ENCODE peak calls at places on chromosomes 4 and X, in five cellular contexts. T, Q, H, L and P are unnamed samples.

GRCh38 chrX:51802917-51803688 is 59.9 kb downstream of the GSPT2 start:
- DNase-seq in T (peak; percentile 77), Q (peak; percentile 9), H (peak; percentile 67), L (peak; percentile 57), P (peak; percentile 30)

GRCh38 chr4:187071896-187072295 is 348.2 kb upstream of the FAT1 start:
- DNase-seq in T (no peak), Q (no peak), H (no peak), L (no peak), P (no peak)

GRCh38 chrX:123993326-123993725 is 31.8 kb downstream of the STAG2 start:
- DNase-seq in T (peak; percentile 57), Q (no peak), H (no peak), L (no peak), P (no peak)

GRCh38 chrX:24023972-24024664 is 2.9 kb downstream of the KLHL15 start:
- DNase-seq in T (peak; percentile 22), Q (no peak), H (no peak), L (peak; percentile 28), P (no peak)

GRCh38 chr4:48127231-48127881 is 6.7 kb downstream of the TXK start:
- DNase-seq in T (peak; percentile 6), Q (no peak), H (no peak), L (peak; percentile 29), P (no peak)

GRCh38 chrX:130994671-130995070 is 63.5 kb upstream of the ARHGAP36 start:
- DNase-seq in T (peak; percentile 10), Q (peak; percentile 16), H (peak; percentile 39), L (peak; percentile 58), P (no peak)

GRCh38 chrX:42530027-42530426 is 247.9 kb downstream of the PPP1R2C start:
- DNase-seq in T (peak; percentile 62), Q (no peak), H (no peak), L (no peak), P (no peak)

GRCh38 chr4:90943311-90943710 is 816.1 kb downstream of the CCSER1 start:
- DNase-seq in T (no peak), Q (no peak), H (no peak), L (no peak), P (no peak)

GRCh38 chr4:13483142-13484044 is 747 bp downstream of the RAB28 start:
- DNase-seq in T (peak; percentile 79), Q (peak; percentile 4), H (peak; percentile 48), L (peak; percentile 85), P (peak; percentile 47)

GRCh38 chr4:110508827-110509446 is 33.0 kb downstream of the ENPEP start:
- DNase-seq in T (peak; percentile 69), Q (no peak), H (no peak), L (peak; percentile 56), P (no peak)

GRCh38 chr4:61785766-61786165 is 585.6 kb downstream of the ADGRL3 start:
- DNase-seq in T (no peak), Q (no peak), H (no peak), L (no peak), P (no peak)

GRCh38 chr4:13852411-13852810 is 224.9 kb upstream of the BOD1L1 start:
- DNase-seq in T (no peak), Q (no peak), H (no peak), L (no peak), P (no peak)

GRCh38 chrX:124747295-124747694 is 400.9 kb downstream of the SH2D1A start:
- DNase-seq in T (no peak), Q (no peak), H (no peak), L (no peak), P (no peak)

GRCh38 chr4:82499705-82500104 is 62.1 kb downstream of the TMEM150C start:
- DNase-seq in T (no peak), Q (no peak), H (no peak), L (no peak), P (no peak)

GRCh38 chrX:105263171-105263570 is 42.7 kb upstream of the TEX13A start:
- DNase-seq in T (no peak), Q (no peak), H (no peak), L (no peak), P (no peak)

GRCh38 chrX:125742811-125743210 is 423.1 kb downstream of the TEX13C start:
- DNase-seq in T (no peak), Q (no peak), H (no peak), L (no peak), P (no peak)

GRCh38 chrX:154351183-154352011 is 23.0 kb downstream of the FLNA start:
- DNase-seq in T (peak; percentile 0), Q (no peak), H (no peak), L (no peak), P (peak; percentile 24)

GRCh38 chrX:115234220-115234557 is 293 bp upstream of the LRCH2 start:
- DNase-seq in T (no peak), Q (no peak), H (no peak), L (no peak), P (no peak)

GRCh38 chr4:137678796-137679195 is 146.5 kb upstream of the PCDH18 start:
- DNase-seq in T (no peak), Q (no peak), H (no peak), L (no peak), P (no peak)

GRCh38 chrX:48997455-48997854 is 4.6 kb downstream of the GRIPAP1 start:
- DNase-seq in T (no peak), Q (no peak), H (no peak), L (no peak), P (no peak)

GRCh38 chr4:101555341-101555880 is 208.1 kb upstream of the PPP3CA start:
- DNase-seq in T (no peak), Q (no peak), H (no peak), L (no peak), P (no peak)

GRCh38 chr4:141473026-141473540 is 163.3 kb upstream of the IL15 start:
- DNase-seq in T (no peak), Q (no peak), H (no peak), L (no peak), P (no peak)

GRCh38 chrX:16445166-16445752 is 204.7 kb upstream of the S100G start:
- DNase-seq in T (peak; percentile 31), Q (peak; percentile 15), H (peak; percentile 51), L (peak; percentile 70), P (no peak)

GRCh38 chr4:155787113-155787710 is 28.4 kb downstream of the GUCY1B1 start:
- DNase-seq in T (peak; percentile 78), Q (peak; percentile 10), H (peak; percentile 36), L (peak; percentile 63), P (no peak)

GRCh38 chr4:77031544-77031943 is 44.2 kb downstream of the CCNI start:
- DNase-seq in T (no peak), Q (no peak), H (no peak), L (no peak), P (no peak)

GRCh38 chr4:101968364-101968763 is 177.8 kb downstream of the BANK1 start:
- DNase-seq in T (no peak), Q (no peak), H (no peak), L (no peak), P (no peak)

GRCh38 chr4:961651-962230 is 11.6 kb downstream of the DGKQ start:
- DNase-seq in T (no peak), Q (no peak), H (no peak), L (no peak), P (no peak)

GRCh38 chrX:149151805-149152757 is 353.0 kb downstream of the IDS start:
- DNase-seq in T (peak; percentile 86), Q (no peak), H (no peak), L (no peak), P (no peak)

GRCh38 chr4:37188100-37188499 is 56.4 kb upstream of the NWD2 start:
- DNase-seq in T (no peak), Q (no peak), H (no peak), L (peak; percentile 28), P (no peak)

GRCh38 chrX:23503835-23504539 is 163.3 kb upstream of the PRDX4 start:
- DNase-seq in T (peak; percentile 80), Q (peak; percentile 51), H (peak; percentile 95), L (no peak), P (no peak)

GRCh38 chrX:120486786-120487185 is 17.7 kb upstream of the LAMP2 start:
- DNase-seq in T (no peak), Q (no peak), H (no peak), L (no peak), P (no peak)

GRCh38 chr4:182238355-182238931 is 4.8 kb upstream of the TENM3 start:
- DNase-seq in T (no peak), Q (peak; percentile 18), H (no peak), L (peak; percentile 59), P (no peak)

GRCh38 chr4:79241846-79242245 is 84.0 kb downstream of the NAA11 start:
- DNase-seq in T (peak; percentile 49), Q (no peak), H (no peak), L (peak; percentile 53), P (no peak)

DNA sequence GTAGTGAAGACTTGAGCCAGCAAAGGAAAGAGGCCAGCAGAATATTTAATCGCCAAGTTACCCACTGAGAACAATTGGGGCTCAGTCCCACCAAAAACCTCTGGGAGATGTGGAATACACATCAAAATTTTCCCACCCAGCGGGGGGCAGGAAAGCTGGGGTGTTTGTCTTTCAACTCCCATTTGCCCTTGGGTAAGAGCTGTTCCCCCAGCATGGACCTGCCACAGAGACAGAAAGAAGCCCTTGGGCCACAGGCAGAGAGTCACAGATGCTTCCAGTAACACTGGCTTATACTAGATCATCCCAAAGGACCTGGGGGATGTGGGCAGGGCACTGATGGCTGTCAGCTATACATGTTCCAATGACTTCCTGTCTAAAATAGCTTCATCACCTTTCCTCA is 18.9 kb upstream of the FBXW7 start:
- DNase-seq in T (no peak), Q (no peak), H (no peak), L (no peak), P (no peak)
- H3K4me1 ChIP-seq in T (no peaks in the 10 kb centered on the region), Q (no peaks in the 10 kb centered on the region), H (no peaks in the 10 kb centered on the region), L (no peaks in the 10 kb centered on the region), P (no peaks in the 10 kb centered on the region)

DNA sequence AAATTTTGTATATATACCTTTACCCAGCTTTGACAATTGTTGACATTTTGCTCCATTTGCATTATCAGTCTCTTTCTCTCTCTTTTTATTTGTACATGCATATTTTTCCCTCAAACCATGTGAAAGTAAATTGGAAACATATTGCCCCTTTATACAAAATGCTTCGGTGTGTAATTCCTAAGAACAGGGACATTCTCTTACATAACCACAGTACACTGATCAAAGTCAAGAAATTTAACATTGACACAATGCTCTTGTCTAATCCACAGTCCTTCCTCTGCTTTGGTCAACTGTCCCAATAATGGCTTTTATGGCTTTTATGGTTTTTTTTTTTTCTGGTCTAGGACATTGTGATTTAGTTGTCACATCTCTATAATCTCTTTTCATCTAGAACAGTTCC is 9.5 kb upstream of the SMS start:
- DNase-seq in T (no peak), Q (no peak), H (no peak), L (no peak), P (no peak)
- TF ChIP-seq CTCF in T (no peak), Q (no peak), H (no peak), L (no peak), P (no peak)

GRCh38 chrX:43693602-43694406 is 37.7 kb downstream of the MAOA start:
- DNase-seq in T (no peak), Q (no peak), H (peak; percentile 69), L (no peak), P (no peak)
- H3K4me1 ChIP-seq in T (no peaks in the 10 kb centered on the region), Q (peaks cover 13% of the 10 kb centered on the region), H (peaks cover 62% of the 10 kb centered on the region), L (peaks cover 10% of the 10 kb centered on the region), P (no peaks in the 10 kb centered on the region)

DNA sequence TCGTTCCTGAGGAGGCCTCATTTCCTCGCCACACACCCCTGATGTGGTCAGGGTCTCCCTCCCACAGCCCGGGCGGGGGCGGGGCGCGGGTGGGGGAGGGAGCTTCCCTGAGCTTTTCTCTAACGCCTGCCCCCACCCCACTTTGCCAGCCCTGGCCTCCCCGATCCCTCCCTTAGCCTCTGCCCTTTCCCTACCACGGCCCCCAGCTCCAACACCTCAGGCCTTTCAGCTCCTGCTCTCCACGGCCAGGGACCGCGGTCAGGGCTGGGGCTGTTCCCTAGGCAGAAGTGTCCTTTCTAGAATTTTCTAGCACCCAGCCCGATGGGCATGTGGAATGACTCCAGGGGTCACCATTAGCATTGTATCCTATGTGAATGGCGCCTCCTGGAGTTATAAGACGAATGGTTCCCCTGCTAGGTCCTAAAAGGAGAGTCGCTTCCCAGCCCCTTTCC is 201.3 kb upstream of the BCOR start:
- DNase-seq in T (peak; percentile 39), Q (no peak), H (no peak), L (peak; percentile 45), P (no peak)
- TF ChIP-seq CTCF in T (peak; percentile 42), Q (no peak), H (no peak), L (peak; percentile 34), P (no peak)